ENCODE peak calls at places on chromosomes 11 and 22, in eight cellular contexts. U, N, V, L, X, G, J and K are unnamed samples.

GRCh38 chr11:57896641-57897145 is 127.0 kb upstream of the OR9Q1 start:
- DNase-seq in U (no peak), N (no peak), V (no peak), L (no peak), X (no peak), G (no peak), J (no peak), K (no peak)

GRCh38 chr11:6646040-6646439 is 9.6 kb downstream of the DCHS1 start:
- DNase-seq in U (no peak), N (no peak), V (no peak), L (no peak), X (peak), G (peak), J (no peak), K (no peak)

GRCh38 chr22:40426671-40427070 is 56.3 kb downstream of the SGSM3 start:
- DNase-seq in U (no peak), N (no peak), V (no peak), L (no peak), X (no peak), G (no peak), J (no peak), K (peak)

GRCh38 chr22:41380993-41381328 is 781 bp upstream of the TEF start:
- DNase-seq in U (no peak), N (no peak), V (no peak), L (no peak), X (peak), G (no peak), J (no peak), K (no peak)

GRCh38 chr22:19631899-19632670 is 82.2 kb upstream of the SEPTIN5 start:
- DNase-seq in U (peak), N (no peak), V (no peak), L (peak), X (peak), G (no peak), J (no peak), K (no peak)

GRCh38 chr11:848988-849824 is 6.6 kb downstream of the TSPAN4 start:
- DNase-seq in U (peak), N (peak), V (no peak), L (peak), X (no peak), G (no peak), J (peak), K (no peak)

GRCh38 chr11:88338223-88338661 is 706 bp upstream of the CTSC start:
- DNase-seq in U (peak), N (peak), V (peak), L (peak), X (peak), G (peak), J (no peak), K (peak)

GRCh38 chr11:82384308-82384707 is 349.4 kb downstream of the FAM181B start:
- DNase-seq in U (no peak), N (no peak), V (no peak), L (no peak), X (no peak), G (no peak), J (no peak), K (no peak)

GRCh38 chr11:104001474-104001873 is 35.0 kb upstream of the DDI1 start:
- DNase-seq in U (no peak), N (no peak), V (no peak), L (no peak), X (no peak), G (no peak), J (no peak), K (no peak)

GRCh38 chr11:122633219-122633829 is 22.2 kb upstream of the UBASH3B start:
- DNase-seq in U (no peak), N (no peak), V (no peak), L (no peak), X (peak), G (no peak), J (no peak), K (peak)